ENCODE peak calls at places on chromosomes 5 and 9, in four cellular contexts. One of them, this sample, is unnamed.

GRCh38 chr9:19799784-19800183 is 10.9 kb upstream of the SLC24A2 start:
- DNase-seq in CD8-positive, alpha-beta memory T cell: no peak
- DNase-seq in NB4: no peak
- DNase-seq in MM.1S: no peak
- DNase-seq in this sample: no peak

GRCh38 chr9:113935677-113936380 is 59.7 kb downstream of the ZNF618 start:
- DNase-seq in CD8-positive, alpha-beta memory T cell: no peak
- DNase-seq in NB4: no peak
- DNase-seq in MM.1S: no peak
- DNase-seq in this sample: no peak

GRCh38 chr9:111036068-111036789 is 2.0 kb downstream of the LPAR1 start:
- DNase-seq in CD8-positive, alpha-beta memory T cell: no peak
- DNase-seq in NB4: no peak
- DNase-seq in MM.1S: no peak
- DNase-seq in this sample: no peak

GRCh38 chr5:71663166-71663565 is 55.9 kb upstream of the CARTPT start:
- DNase-seq in CD8-positive, alpha-beta memory T cell: no peak
- DNase-seq in NB4: no peak
- DNase-seq in MM.1S: no peak
- DNase-seq in this sample: no peak

GRCh38 chr9:131492070-131492469 is 10.6 kb upstream of the POMT1 start:
- DNase-seq in CD8-positive, alpha-beta memory T cell: no peak
- DNase-seq in NB4: no peak
- DNase-seq in MM.1S: no peak
- DNase-seq in this sample: no peak

GRCh38 chr5:154589511-154589910 is 111.5 kb upstream of the HAND1 start:
- DNase-seq in CD8-positive, alpha-beta memory T cell: no peak
- DNase-seq in NB4: no peak
- DNase-seq in MM.1S: no peak
- DNase-seq in this sample: no peak

GRCh38 chr5:134845335-134845851 is 375 bp upstream of the C5orf24 start:
- DNase-seq in CD8-positive, alpha-beta memory T cell: no peak
- DNase-seq in NB4: no peak
- DNase-seq in MM.1S: no peak
- DNase-seq in this sample: no peak

GRCh38 chr5:54959673-54960418 is 25.5 kb downstream of the ESM1 start:
- DNase-seq in CD8-positive, alpha-beta memory T cell: no peak
- DNase-seq in NB4: peak; percentile 37
- DNase-seq in MM.1S: no peak
- DNase-seq in this sample: no peak

GRCh38 chr9:111959960-111960359 is 63.3 kb downstream of the UGCG start:
- DNase-seq in CD8-positive, alpha-beta memory T cell: no peak
- DNase-seq in NB4: no peak
- DNase-seq in MM.1S: no peak
- DNase-seq in this sample: no peak

GRCh38 chr5:157324237-157324636 is 58.3 kb downstream of the CYFIP2 start:
- DNase-seq in CD8-positive, alpha-beta memory T cell: no peak
- DNase-seq in NB4: peak; percentile 33
- DNase-seq in MM.1S: no peak
- DNase-seq in this sample: no peak

GRCh38 chr9:72478993-72479392 is 42.4 kb upstream of the TMC1 start:
- DNase-seq in CD8-positive, alpha-beta memory T cell: no peak
- DNase-seq in NB4: no peak
- DNase-seq in MM.1S: no peak
- DNase-seq in this sample: no peak

GRCh38 chr9:27467486-27467885 is 56.6 kb upstream of the IFNK start:
- DNase-seq in CD8-positive, alpha-beta memory T cell: no peak
- DNase-seq in NB4: no peak
- DNase-seq in MM.1S: no peak
- DNase-seq in this sample: no peak

GRCh38 chr9:2087500-2088313 is 72.6 kb downstream of the SMARCA2 start:
- DNase-seq in CD8-positive, alpha-beta memory T cell: no peak
- DNase-seq in NB4: peak; percentile 76
- DNase-seq in MM.1S: peak; percentile 76
- DNase-seq in this sample: peak; percentile 75

GRCh38 chr9:84493284-84493947 is 152.9 kb upstream of the SLC28A3 start:
- DNase-seq in CD8-positive, alpha-beta memory T cell: no peak
- DNase-seq in NB4: no peak
- DNase-seq in MM.1S: no peak
- DNase-seq in this sample: peak; percentile 1

GRCh38 chr5:131976414-131977211 is 31.1 kb upstream of the MEIKIN start:
- DNase-seq in CD8-positive, alpha-beta memory T cell: no peak
- DNase-seq in NB4: no peak
- DNase-seq in MM.1S: no peak
- DNase-seq in this sample: no peak

GRCh38 chr5:156474251-156474650 is 147.3 kb downstream of the SGCD start:
- DNase-seq in CD8-positive, alpha-beta memory T cell: no peak
- DNase-seq in NB4: no peak
- DNase-seq in MM.1S: no peak
- DNase-seq in this sample: no peak

GRCh38 chr5:10355071-10355889 is 1.8 kb downstream of the MARCHF6 start:
- DNase-seq in CD8-positive, alpha-beta memory T cell: no peak
- DNase-seq in NB4: peak; percentile 44
- DNase-seq in MM.1S: peak; percentile 86
- DNase-seq in this sample: no peak

GRCh38 chr9:74309654-74310053 is 187.5 kb upstream of the RORB start:
- DNase-seq in CD8-positive, alpha-beta memory T cell: no peak
- DNase-seq in NB4: no peak
- DNase-seq in MM.1S: no peak
- DNase-seq in this sample: peak; percentile 65

GRCh38 chr5:74865293-74865798 is 841 bp downstream of the FAM169A start:
- DNase-seq in CD8-positive, alpha-beta memory T cell: no peak
- DNase-seq in NB4: no peak
- DNase-seq in MM.1S: no peak
- DNase-seq in this sample: no peak

GRCh38 chr9:13568851-13569618 is 289.5 kb upstream of the MPDZ start:
- DNase-seq in CD8-positive, alpha-beta memory T cell: no peak
- DNase-seq in NB4: no peak
- DNase-seq in MM.1S: peak; percentile 9
- DNase-seq in this sample: no peak

GRCh38 chr9:14652729-14653377 is 40.4 kb downstream of the ZDHHC21 start:
- DNase-seq in CD8-positive, alpha-beta memory T cell: no peak
- DNase-seq in NB4: peak; percentile 26
- DNase-seq in MM.1S: no peak
- DNase-seq in this sample: no peak

GRCh38 chr5:423626-424258 is 19.2 kb upstream of the EXOC3 start:
- DNase-seq in CD8-positive, alpha-beta memory T cell: no peak
- DNase-seq in NB4: peak; percentile 65
- DNase-seq in MM.1S: no peak
- DNase-seq in this sample: no peak

GRCh38 chr5:7850533-7851239 is at the start of gene CFAP90:
- DNase-seq in CD8-positive, alpha-beta memory T cell: peak; percentile 47
- DNase-seq in NB4: no peak
- DNase-seq in MM.1S: no peak
- DNase-seq in this sample: no peak

GRCh38 chr5:79011869-79012268 is 26.8 kb upstream of the ARSB start:
- DNase-seq in CD8-positive, alpha-beta memory T cell: no peak
- DNase-seq in NB4: no peak
- DNase-seq in MM.1S: no peak
- DNase-seq in this sample: no peak

GRCh38 chr5:157323107-157323706 is 57.3 kb downstream of the CYFIP2 start:
- DNase-seq in CD8-positive, alpha-beta memory T cell: no peak
- DNase-seq in NB4: no peak
- DNase-seq in MM.1S: no peak
- DNase-seq in this sample: no peak

GRCh38 chr5:135371738-135372232 is 27.2 kb downstream of the MACROH2A1 start:
- DNase-seq in CD8-positive, alpha-beta memory T cell: no peak
- DNase-seq in NB4: no peak
- DNase-seq in MM.1S: no peak
- DNase-seq in this sample: no peak

GRCh38 chr5:2755371-2755715 is 3.9 kb upstream of the IRX2 start:
- DNase-seq in CD8-positive, alpha-beta memory T cell: no peak
- DNase-seq in NB4: no peak
- DNase-seq in MM.1S: no peak
- DNase-seq in this sample: peak; percentile 65

GRCh38 chr5:60679816-60680215 is 20.1 kb downstream of the DEPDC1B start:
- DNase-seq in CD8-positive, alpha-beta memory T cell: no peak
- DNase-seq in NB4: no peak
- DNase-seq in MM.1S: no peak
- DNase-seq in this sample: no peak

GRCh38 chr9:137689745-137690529 is 71.1 kb downstream of the EHMT1 start:
- DNase-seq in CD8-positive, alpha-beta memory T cell: no peak
- DNase-seq in NB4: peak; percentile 82
- DNase-seq in MM.1S: no peak
- DNase-seq in this sample: no peak

GRCh38 chr5:56479126-56479525 is 246.0 kb upstream of the ANKRD55 start:
- DNase-seq in CD8-positive, alpha-beta memory T cell: no peak
- DNase-seq in NB4: no peak
- DNase-seq in MM.1S: peak; percentile 58
- DNase-seq in this sample: no peak

GRCh38 chr5:364497-364896 is 43.0 kb downstream of the AHRR start:
- DNase-seq in CD8-positive, alpha-beta memory T cell: no peak
- DNase-seq in NB4: no peak
- DNase-seq in MM.1S: no peak
- DNase-seq in this sample: no peak

GRCh38 chr5:10286552-10287227 is 21.0 kb downstream of the CMBL start:
- DNase-seq in CD8-positive, alpha-beta memory T cell: no peak
- DNase-seq in NB4: no peak
- DNase-seq in MM.1S: no peak
- DNase-seq in this sample: no peak

GRCh38 chr9:137064027-137064879 is 6.1 kb downstream of the SAPCD2 start:
- DNase-seq in CD8-positive, alpha-beta memory T cell: no peak
- DNase-seq in NB4: peak; percentile 58
- DNase-seq in MM.1S: peak; percentile 34
- DNase-seq in this sample: no peak

GRCh38 chr9:37747271-37747753 is 6.3 kb upstream of the TRMT10B start:
- DNase-seq in CD8-positive, alpha-beta memory T cell: peak; percentile 66
- DNase-seq in NB4: peak; percentile 61
- DNase-seq in MM.1S: peak; percentile 70
- DNase-seq in this sample: peak; percentile 70

GRCh38 chr5:32598997-32599549 is 13.7 kb downstream of the SUB1 start:
- DNase-seq in CD8-positive, alpha-beta memory T cell: no peak
- DNase-seq in NB4: no peak
- DNase-seq in MM.1S: no peak
- DNase-seq in this sample: no peak

GRCh38 chr5:41246376-41246775 is 33.0 kb upstream of the C6 start:
- DNase-seq in CD8-positive, alpha-beta memory T cell: no peak
- DNase-seq in NB4: no peak
- DNase-seq in MM.1S: no peak
- DNase-seq in this sample: no peak

GRCh38 chr9:8030095-8030494 is 230.5 kb upstream of the DMAC1 start:
- DNase-seq in CD8-positive, alpha-beta memory T cell: no peak
- DNase-seq in NB4: no peak
- DNase-seq in MM.1S: no peak
- DNase-seq in this sample: no peak

GRCh38 chr9:134407123-134407779 is 81.0 kb downstream of the RXRA start:
- DNase-seq in CD8-positive, alpha-beta memory T cell: peak; percentile 84
- DNase-seq in NB4: peak; percentile 98
- DNase-seq in MM.1S: peak; percentile 87
- DNase-seq in this sample: peak; percentile 73
- H3K4me3 ChIP-seq in CD8-positive, alpha-beta memory T cell: peak overlapping the region; percentile 58
- H3K4me3 ChIP-seq in NB4: peak overlapping the region; percentile 46
- H3K4me3 ChIP-seq in MM.1S: peak overlapping the region; percentile 50
- H3K4me3 ChIP-seq in this sample: peak overlapping the region; percentile 65

DNA sequence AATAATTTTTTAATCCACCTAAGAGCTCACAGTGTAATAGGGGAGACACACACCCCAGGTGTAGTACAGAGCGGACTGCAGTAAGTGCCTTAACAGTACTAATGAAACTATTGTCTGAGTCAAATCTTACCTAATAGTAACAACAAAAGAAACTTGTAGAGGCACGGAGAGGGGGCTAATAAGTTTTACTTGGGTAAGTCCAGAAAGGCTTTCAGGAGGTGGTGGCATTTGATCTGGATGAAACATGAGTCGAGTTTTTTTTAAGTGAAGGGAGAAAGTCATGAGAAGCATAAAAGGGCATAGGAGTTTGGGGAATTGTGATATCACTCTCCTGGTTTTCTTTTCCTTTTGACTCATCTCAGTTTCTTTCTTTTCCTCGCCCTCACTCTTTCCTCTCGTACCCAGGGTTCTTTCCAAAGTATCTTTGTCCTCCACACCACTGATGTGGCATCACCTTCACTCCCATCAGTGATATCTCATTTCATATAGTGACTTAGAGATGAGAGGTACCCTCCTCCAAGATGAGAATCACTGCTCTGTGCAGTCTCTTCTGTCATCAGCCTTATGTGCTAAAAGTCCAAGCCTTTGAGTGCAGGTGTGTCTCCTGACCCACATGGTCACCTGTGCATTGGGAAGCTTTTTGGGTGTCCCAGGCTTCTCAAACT is 2.0 kb downstream of the CTNNA1 start:
- DNase-seq in CD8-positive, alpha-beta memory T cell: no peak
- DNase-seq in NB4: no peak
- DNase-seq in MM.1S: no peak
- DNase-seq in this sample: no peak
- H3K4me3 ChIP-seq in CD8-positive, alpha-beta memory T cell: no peak overlapping the region
- H3K4me3 ChIP-seq in NB4: no peak overlapping the region
- H3K4me3 ChIP-seq in MM.1S: no peak overlapping the region
- H3K4me3 ChIP-seq in this sample: no peak overlapping the region

GRCh38 chr9:89549031-89549644 is 51.2 kb upstream of the SEMA4D start:
- DNase-seq in CD8-positive, alpha-beta memory T cell: peak; percentile 86
- DNase-seq in NB4: peak; percentile 88
- DNase-seq in MM.1S: peak; percentile 76
- DNase-seq in this sample: peak; percentile 83
- H3K4me3 ChIP-seq in CD8-positive, alpha-beta memory T cell: no peak overlapping the region
- H3K4me3 ChIP-seq in NB4: no peak overlapping the region
- H3K4me3 ChIP-seq in MM.1S: no peak overlapping the region
- H3K4me3 ChIP-seq in this sample: no peak overlapping the region

GRCh38 chr9:117745598-117745997 is 41.4 kb downstream of the TLR4 start:
- DNase-seq in CD8-positive, alpha-beta memory T cell: no peak
- DNase-seq in NB4: no peak
- DNase-seq in MM.1S: no peak
- DNase-seq in this sample: no peak
- H3K4me3 ChIP-seq in CD8-positive, alpha-beta memory T cell: no peak overlapping the region
- H3K4me3 ChIP-seq in NB4: no peak overlapping the region
- H3K4me3 ChIP-seq in MM.1S: no peak overlapping the region
- H3K4me3 ChIP-seq in this sample: no peak overlapping the region